ENCODE peak calls at places on chromosome 14, in seven cellular contexts. X, Z, N, L, R, M and V are unnamed samples.

GRCh38 chr14:78697341-78697740 is 527.2 kb downstream of the NRXN3 start:
- DNase-seq in X (no peak), Z (no peak), N (no peak), L (no peak), R (no peak), M (peak), V (no peak)

GRCh38 chr14:76098047-76098446 is 53.7 kb upstream of the GPATCH2L start:
- DNase-seq in X (no peak), Z (no peak), N (no peak), L (no peak), R (no peak), M (no peak), V (no peak)

GRCh38 chr14:22559041-22559440 is 30.0 kb downstream of the DAD1 start:
- DNase-seq in X (no peak), Z (no peak), N (no peak), L (no peak), R (no peak), M (no peak), V (no peak)

GRCh38 chr14:98984719-98985041 is 287.3 kb downstream of the BCL11B start:
- DNase-seq in X (no peak), Z (peak), N (peak), L (no peak), R (no peak), M (no peak), V (no peak)

GRCh38 chr14:91509083-91509877 is 830 bp downstream of the PPP4R3A start:
- DNase-seq in X (peak), Z (no peak), N (peak), L (peak), R (peak), M (peak), V (peak)

GRCh38 chr14:59028476-59029202 is 159.8 kb upstream of the DAAM1 start:
- DNase-seq in X (peak), Z (no peak), N (peak), L (peak), R (no peak), M (peak), V (peak)

GRCh38 chr14:99731536-99732435 is 47.7 kb downstream of the CYP46A1 start:
- DNase-seq in X (no peak), Z (no peak), N (no peak), L (peak), R (no peak), M (no peak), V (no peak)

GRCh38 chr14:96904201-96904600 is 107.0 kb downstream of the VRK1 start:
- DNase-seq in X (peak), Z (no peak), N (no peak), L (no peak), R (no peak), M (no peak), V (no peak)

GRCh38 chr14:85187521-85187920 is 342.4 kb upstream of the FLRT2 start:
- DNase-seq in X (no peak), Z (no peak), N (no peak), L (no peak), R (no peak), M (no peak), V (no peak)

GRCh38 chr14:22532345-22533056 is 56.5 kb downstream of the DAD1 start:
- DNase-seq in X (no peak), Z (no peak), N (no peak), L (no peak), R (no peak), M (no peak), V (no peak)

GRCh38 chr14:60485600-60486251 is at the start of gene C14orf39:
- DNase-seq in X (no peak), Z (no peak), N (no peak), L (no peak), R (no peak), M (no peak), V (peak)

GRCh38 chr14:55904086-55904485 is 214.1 kb upstream of the PELI2 start:
- DNase-seq in X (no peak), Z (no peak), N (no peak), L (no peak), R (no peak), M (no peak), V (no peak)

GRCh38 chr14:27077181-27077738 is 479.4 kb upstream of the NOVA1 start:
- DNase-seq in X (peak), Z (no peak), N (no peak), L (no peak), R (no peak), M (no peak), V (no peak)

GRCh38 chr14:73787760-73788508 is 63.7 kb upstream of the PTGR2 start:
- DNase-seq in X (no peak), Z (no peak), N (peak), L (no peak), R (no peak), M (peak), V (no peak)